ENCODE peak calls at places on chromosomes 4 and X, in four cellular contexts. T is HCT116, W is K562, C is HepG2. B is an unnamed sample.
A peak's percentile ranks its signal among the peaks of the same experiment; 100 is the strongest.

GRCh38 chr4:139641218-139641617 is 24.4 kb upstream of the MGST2 start:
- DNase-seq in W (no peak), C (peak; percentile 69), T (no peak), B (no peak)

GRCh38 chr4:88788424-88788823 is 90.8 kb upstream of the NAP1L5 start:
- DNase-seq in C (no peak), W (no peak), T (no peak), B (no peak)

GRCh38 chr4:19074061-19074460 is 1052.5 kb upstream of the LCORL start:
- DNase-seq in C (no peak), T (no peak), W (no peak), B (no peak)

GRCh38 chrX:30888526-30889146 is 418 bp downstream of the TAB3 start:
- DNase-seq in W (peak; percentile 33), C (no peak), T (no peak), B (no peak)

GRCh38 chrX:7347465-7347864 is 199.5 kb upstream of the PUDP start:
- DNase-seq in W (no peak), T (no peak), C (no peak), B (no peak)

GRCh38 chr4:1080961-1081688 is 32.2 kb downstream of the RNF212 start:
- DNase-seq in T (no peak), C (no peak), W (no peak), B (no peak)

GRCh38 chrX:28223469-28223868 is 242.2 kb upstream of the DCAF8L1 start:
- DNase-seq in T (no peak), W (no peak), C (no peak), B (no peak)

GRCh38 chrX:68672581-68673318 is 25.3 kb downstream of the STARD8 start:
- DNase-seq in W (no peak), T (no peak), C (no peak), B (no peak)

GRCh38 chrX:17278961-17279360 is 96.0 kb upstream of the NHS start:
- DNase-seq in W (no peak), C (no peak), T (no peak), B (no peak)

GRCh38 chrX:42975906-42976305 is 197.9 kb upstream of the PPP1R2C start:
- DNase-seq in W (no peak), C (no peak), T (no peak), B (no peak)

GRCh38 chrX:10534611-10535010 is 85.8 kb downstream of the MID1 start:
- DNase-seq in C (peak; percentile 75), T (no peak), W (no peak), B (no peak)

GRCh38 chrX:10533686-10534365 is 86.6 kb downstream of the MID1 start:
- DNase-seq in W (no peak), C (no peak), T (no peak), B (no peak)

GRCh38 chrX:10542549-10542948 is 77.8 kb downstream of the MID1 start:
- DNase-seq in T (no peak), C (no peak), W (no peak), B (no peak)

GRCh38 chrX:10536744-10537143 is 83.6 kb downstream of the MID1 start:
- DNase-seq in W (no peak), C (no peak), T (no peak), B (no peak)

GRCh38 chrX:10537308-10537707 is 83.1 kb downstream of the MID1 start:
- DNase-seq in C (peak; percentile 43), W (no peak), T (no peak), B (no peak)
- TF ChIP-seq REST in C (no peak), W (no peak), T (no peak), B (no peak)

GRCh38 chr4:153512162-153512852 is 46.1 kb downstream of the TMEM131L start:
- DNase-seq in T (no peak), C (no peak), W (no peak), B (no peak)

GRCh38 chr4:153514001-153514526 is 47.9 kb downstream of the TMEM131L start:
- DNase-seq in W (no peak), C (no peak), T (peak; percentile 76), B (no peak)

GRCh38 chr4:153513596-153513995 is 47.4 kb downstream of the TMEM131L start:
- DNase-seq in W (no peak), C (no peak), T (peak; percentile 62), B (no peak)

GRCh38 chr4:153511104-153511503 is 44.9 kb downstream of the TMEM131L start:
- DNase-seq in T (no peak), C (no peak), W (no peak), B (no peak)

DNA sequence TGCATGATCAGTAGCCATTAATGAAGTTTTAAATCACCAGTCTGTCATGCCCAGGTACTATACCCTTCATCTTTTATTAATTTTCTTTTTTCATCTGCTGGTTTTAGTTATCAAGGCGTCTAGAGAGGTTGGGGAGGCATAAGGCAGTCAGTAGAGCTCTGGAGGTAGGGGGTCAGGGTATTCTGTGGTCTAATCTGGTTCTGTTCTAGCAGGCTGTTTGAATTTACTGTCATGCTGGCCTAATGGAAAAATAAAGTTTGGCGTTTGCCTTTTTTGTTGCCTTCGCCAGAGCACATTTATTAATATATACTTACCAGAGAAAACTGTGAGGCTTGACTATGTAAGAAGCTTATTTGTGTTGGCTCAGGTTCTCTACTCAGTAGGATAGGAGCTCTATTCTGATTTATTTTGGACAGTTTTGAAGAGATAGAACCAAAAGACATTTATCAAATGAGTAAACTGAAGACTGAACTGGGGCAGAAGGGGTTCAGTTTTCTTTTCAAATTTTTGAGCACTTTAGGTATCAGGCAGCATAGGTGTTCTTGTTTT is 46.9 kb downstream of the TMEM131L start:
- DNase-seq in C (no peak), T (no peak), W (no peak), B (no peak)
- H3K27ac ChIP-seq in C (no peak overlapping the region), T (peak overlapping the region; percentile 79), W (no peak overlapping the region), B (peak overlapping the region; percentile 31)

GRCh38 chrX:97267916-97268680 is 384.4 kb downstream of the RPA4 start:
- DNase-seq in W (no peak), C (no peak), T (no peak), B (no peak)
- TF ChIP-seq TCF7L2 in W (no peak), C (no peak), T (no peak), B (no peak)

DNA sequence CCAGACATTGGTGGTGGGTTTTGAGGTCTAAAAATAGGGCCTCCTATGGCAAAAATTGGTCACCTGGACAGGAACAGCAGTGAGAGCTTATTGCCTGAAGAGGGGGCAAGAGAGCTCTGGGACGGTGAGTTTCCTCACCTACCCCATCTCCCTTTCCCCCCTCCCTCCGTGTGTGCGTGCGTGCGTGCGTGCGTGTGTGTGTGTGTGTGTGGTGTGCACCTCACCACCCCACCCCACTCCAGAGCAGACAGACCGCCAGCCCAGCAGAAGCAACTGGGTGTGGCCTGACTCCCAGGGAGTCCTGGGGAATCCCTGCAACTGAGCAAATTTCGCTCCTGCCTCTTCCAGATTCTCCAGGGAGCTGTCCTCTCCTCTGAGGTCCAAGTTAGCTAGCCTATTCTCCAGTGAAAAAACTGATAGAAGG is 44.7 kb downstream of the PRPS1 start:
- DNase-seq in C (peak; percentile 28), W (peak; percentile 80), T (peak; percentile 63), B (no peak)
- TF ChIP-seq REST in C (no peak), W (no peak), T (no peak), B (no peak)

GRCh38 chrX:106894392-106894909 is 8.7 kb downstream of the RIPPLY1 start:
- DNase-seq in C (peak; percentile 60), T (peak; percentile 63), W (peak; percentile 59), B (peak; percentile 62)
- H3K27ac ChIP-seq in C (no peak overlapping the region), T (peak overlapping the region; percentile 79), W (no peak overlapping the region), B (peak overlapping the region; percentile 55)

GRCh38 chr4:185587065-185587443 is 51.7 kb upstream of the PDLIM3 start:
- DNase-seq in C (no peak), W (no peak), T (no peak), B (no peak)

GRCh38 chr4:185585211-185585610 is 49.9 kb upstream of the PDLIM3 start:
- DNase-seq in W (no peak), C (no peak), T (no peak), B (no peak)

GRCh38 chr4:185589067-185589844 is 53.9 kb upstream of the PDLIM3 start:
- DNase-seq in C (no peak), W (no peak), T (peak; percentile 81), B (no peak)

GRCh38 chr4:185590982-185591381 is 55.7 kb upstream of the PDLIM3 start:
- DNase-seq in T (no peak), W (no peak), C (no peak), B (no peak)

DNA sequence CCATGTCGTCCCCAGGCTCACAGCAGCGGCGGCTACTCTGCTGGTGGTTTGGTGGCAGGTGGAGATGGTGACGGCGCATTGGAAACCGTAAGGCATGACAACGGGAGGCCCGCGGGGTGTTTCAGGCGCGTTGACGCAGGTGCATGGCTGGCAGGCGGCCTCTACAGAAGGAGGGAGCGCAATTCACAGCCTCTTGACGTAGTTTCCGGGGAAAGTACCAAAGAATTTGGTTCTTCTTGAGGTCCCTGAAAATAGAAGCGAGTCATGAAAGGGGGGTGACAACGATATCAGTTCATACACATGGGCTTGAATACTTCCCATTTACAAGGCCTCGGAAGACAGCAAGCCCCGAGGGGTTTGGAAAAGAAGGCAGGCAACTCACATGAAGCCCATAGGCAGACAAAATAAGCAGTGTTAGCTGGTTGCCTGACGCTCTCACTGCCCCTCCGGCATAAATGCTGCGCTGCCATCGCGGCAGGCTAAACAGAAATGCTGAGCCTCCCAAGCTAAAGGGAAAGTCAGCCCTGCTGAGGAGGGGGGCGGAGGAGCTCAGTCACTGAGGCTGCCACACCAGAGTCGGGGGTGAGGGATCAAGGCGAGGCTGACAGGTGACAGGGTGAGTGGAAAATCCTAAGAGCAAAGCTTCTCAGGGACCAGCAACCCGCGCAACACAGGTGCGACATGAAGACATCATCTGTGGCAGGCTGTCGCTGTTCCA is 52.3 kb upstream of the PDLIM3 start:
- DNase-seq in W (no peak), T (no peak), C (no peak), B (no peak)
- TF ChIP-seq TCF7L2 in W (no peak), T (no peak), C (no peak), B (no peak)

DNA sequence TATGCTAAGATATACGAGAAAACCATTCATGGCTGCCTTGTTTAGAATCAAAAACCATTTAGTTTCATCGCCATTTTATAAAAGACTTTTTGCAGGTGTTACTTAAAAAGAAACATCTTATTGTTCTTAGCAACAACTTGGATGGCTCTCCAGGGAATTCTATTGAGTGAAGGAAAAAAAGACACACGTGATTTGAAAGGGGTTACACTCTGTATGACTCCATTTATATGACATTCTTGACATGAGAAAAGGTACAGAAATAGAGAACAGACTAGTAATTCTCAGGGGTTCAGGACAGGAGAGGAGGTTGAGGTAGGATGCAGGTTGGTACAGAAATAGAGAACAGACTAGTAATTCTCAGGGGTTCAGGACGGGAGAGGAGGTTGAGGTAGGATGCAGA is 66.0 kb downstream of the DHRSX start:
- DNase-seq in W (no peak), C (no peak), T (no peak), B (no peak)
- TF ChIP-seq REST in W (no peak), C (no peak), T (no peak), B (no peak)

GRCh38 chr4:15531792-15532191 is 62.1 kb downstream of the CC2D2A start:
- DNase-seq in T (no peak), C (no peak), W (peak; percentile 50), B (no peak)
- H3K27ac ChIP-seq in T (no peak overlapping the region), C (no peak overlapping the region), W (no peak overlapping the region), B (no peak overlapping the region)

GRCh38 chr4:6221851-6222760 is 21.8 kb upstream of the JAKMIP1 start:
- DNase-seq in T (peak; percentile 29), C (no peak), W (peak; percentile 17), B (no peak)
- TF ChIP-seq TCF7L2 in T (no peak), C (no peak), W (no peak), B (no peak)

B was measured in Panc1.